ENCODE peak calls at places on chromosomes 11 and 22, in seven cellular contexts. One of them, this sample, is unnamed.

GRCh38 chr11:76901144-76901543 is 40.4 kb downstream of the ACER3 start:
- DNase-seq in HepG2: no peak
- DNase-seq in sigmoid colon: no peak
- DNase-seq in H1: no peak
- DNase-seq in K562: no peak
- DNase-seq in stomach: no peak
- DNase-seq in prostate gland: no peak
- DNase-seq in this sample: no peak

GRCh38 chr11:12712132-12712531 is 37.9 kb downstream of the TEAD1 start:
- DNase-seq in H1: no peak
- DNase-seq in K562: no peak
- DNase-seq in stomach: no peak
- DNase-seq in prostate gland: no peak
- DNase-seq in HepG2: no peak
- DNase-seq in sigmoid colon: no peak
- DNase-seq in this sample: no peak

GRCh38 chr11:33801821-33802413 is 27.6 kb upstream of the FBXO3 start:
- DNase-seq in stomach: no peak
- DNase-seq in K562: no peak
- DNase-seq in prostate gland: no peak
- DNase-seq in sigmoid colon: no peak
- DNase-seq in HepG2: no peak
- DNase-seq in H1: no peak
- DNase-seq in this sample: no peak

GRCh38 chr22:43205748-43206514 is 19.0 kb upstream of the TTLL12 start:
- DNase-seq in sigmoid colon: no peak
- DNase-seq in K562: no peak
- DNase-seq in H1: no peak
- DNase-seq in prostate gland: no peak
- DNase-seq in HepG2: no peak
- DNase-seq in stomach: no peak
- DNase-seq in this sample: no peak

GRCh38 chr11:65500262-65501004 is 1.6 kb downstream of the MALAT1 start:
- DNase-seq in HepG2: no peak
- DNase-seq in H1: no peak
- DNase-seq in prostate gland: no peak
- DNase-seq in stomach: no peak
- DNase-seq in K562: no peak
- DNase-seq in sigmoid colon: peak; percentile 78
- DNase-seq in this sample: peak; percentile 60

GRCh38 chr11:44564653-44565007 is 833 bp upstream of the CD82 start:
- DNase-seq in prostate gland: peak; percentile 92
- DNase-seq in H1: no peak
- DNase-seq in HepG2: no peak
- DNase-seq in stomach: peak; percentile 85
- DNase-seq in sigmoid colon: peak; percentile 94
- DNase-seq in K562: peak; percentile 27
- DNase-seq in this sample: no peak

GRCh38 chr11:113261709-113262475 is 52.5 kb upstream of the TTC12 start:
- DNase-seq in K562: no peak
- DNase-seq in HepG2: no peak
- DNase-seq in stomach: no peak
- DNase-seq in sigmoid colon: no peak
- DNase-seq in prostate gland: no peak
- DNase-seq in H1: no peak
- DNase-seq in this sample: no peak

GRCh38 chr11:73233704-73234402 is 15.8 kb downstream of the P2RY2 start:
- DNase-seq in H1: no peak
- DNase-seq in sigmoid colon: peak; percentile 51
- DNase-seq in HepG2: no peak
- DNase-seq in K562: no peak
- DNase-seq in prostate gland: no peak
- DNase-seq in stomach: no peak
- DNase-seq in this sample: no peak

GRCh38 chr11:1946812-1947480 is at the start of gene MRPL23:
- DNase-seq in H1: no peak
- DNase-seq in HepG2: no peak
- DNase-seq in sigmoid colon: peak; percentile 27
- DNase-seq in stomach: no peak
- DNase-seq in prostate gland: no peak
- DNase-seq in K562: no peak
- DNase-seq in this sample: no peak

GRCh38 chr11:7901319-7901854 is 29.7 kb downstream of the OR10A6 start:
- DNase-seq in sigmoid colon: no peak
- DNase-seq in HepG2: no peak
- DNase-seq in H1: no peak
- DNase-seq in prostate gland: no peak
- DNase-seq in stomach: no peak
- DNase-seq in K562: no peak
- DNase-seq in this sample: no peak

GRCh38 chr11:15988693-15989231 is 367.6 kb downstream of the SOX6 start:
- DNase-seq in stomach: no peak
- DNase-seq in K562: no peak
- DNase-seq in HepG2: no peak
- DNase-seq in H1: peak; percentile 27
- DNase-seq in sigmoid colon: no peak
- DNase-seq in prostate gland: no peak
- DNase-seq in this sample: no peak

GRCh38 chr22:23053912-23054530 is 16.3 kb upstream of the GNAZ start:
- DNase-seq in HepG2: no peak
- DNase-seq in prostate gland: no peak
- DNase-seq in H1: no peak
- DNase-seq in sigmoid colon: no peak
- DNase-seq in K562: no peak
- DNase-seq in stomach: no peak
- DNase-seq in this sample: no peak

GRCh38 chr11:77026743-77027142 is 7.5 kb upstream of the B3GNT6 start:
- DNase-seq in H1: no peak
- DNase-seq in stomach: no peak
- DNase-seq in HepG2: no peak
- DNase-seq in prostate gland: no peak
- DNase-seq in sigmoid colon: no peak
- DNase-seq in K562: no peak
- DNase-seq in this sample: no peak

GRCh38 chr22:49951001-49951677 is 9.4 kb upstream of the PIM3 start:
- DNase-seq in stomach: peak; percentile 99
- DNase-seq in K562: no peak
- DNase-seq in prostate gland: peak; percentile 99
- DNase-seq in sigmoid colon: no peak
- DNase-seq in HepG2: no peak
- DNase-seq in H1: no peak
- DNase-seq in this sample: no peak

GRCh38 chr11:17883946-17884345 is 128.9 kb downstream of the SERGEF start:
- DNase-seq in H1: no peak
- DNase-seq in sigmoid colon: no peak
- DNase-seq in K562: no peak
- DNase-seq in prostate gland: no peak
- DNase-seq in HepG2: no peak
- DNase-seq in stomach: no peak
- DNase-seq in this sample: no peak

GRCh38 chr11:121418625-121419114 is 33.4 kb upstream of the SORL1 start:
- DNase-seq in sigmoid colon: no peak
- DNase-seq in prostate gland: no peak
- DNase-seq in stomach: no peak
- DNase-seq in HepG2: no peak
- DNase-seq in K562: no peak
- DNase-seq in H1: no peak
- DNase-seq in this sample: no peak

GRCh38 chr11:121415861-121416260 is 36.3 kb upstream of the SORL1 start:
- DNase-seq in H1: no peak
- DNase-seq in stomach: no peak
- DNase-seq in HepG2: no peak
- DNase-seq in K562: no peak
- DNase-seq in sigmoid colon: no peak
- DNase-seq in prostate gland: no peak
- DNase-seq in this sample: no peak

GRCh38 chr11:121417607-121418006 is 34.5 kb upstream of the SORL1 start:
- DNase-seq in H1: no peak
- DNase-seq in sigmoid colon: no peak
- DNase-seq in K562: no peak
- DNase-seq in stomach: no peak
- DNase-seq in HepG2: no peak
- DNase-seq in prostate gland: no peak
- DNase-seq in this sample: no peak

GRCh38 chr11:121414141-121414918 is 37.8 kb upstream of the SORL1 start:
- DNase-seq in prostate gland: no peak
- DNase-seq in HepG2: no peak
- DNase-seq in K562: no peak
- DNase-seq in sigmoid colon: no peak
- DNase-seq in H1: no peak
- DNase-seq in stomach: no peak
- DNase-seq in this sample: no peak

GRCh38 chr11:121416909-121417567 is 35.1 kb upstream of the SORL1 start:
- DNase-seq in prostate gland: peak; percentile 91
- DNase-seq in sigmoid colon: peak; percentile 93
- DNase-seq in H1: no peak
- DNase-seq in K562: no peak
- DNase-seq in HepG2: no peak
- DNase-seq in stomach: peak; percentile 92
- DNase-seq in this sample: peak; percentile 13
- TF ChIP-seq POLR2AphosphoS5 in prostate gland: peak; percentile 73
- TF ChIP-seq POLR2AphosphoS5 in sigmoid colon: no peak
- TF ChIP-seq POLR2AphosphoS5 in H1: no peak
- TF ChIP-seq POLR2AphosphoS5 in K562: no peak
- TF ChIP-seq POLR2AphosphoS5 in HepG2: no peak
- TF ChIP-seq POLR2AphosphoS5 in stomach: no peak
- TF ChIP-seq POLR2AphosphoS5 in this sample: no peak

GRCh38 chr11:102662607-102663006 is 37.5 kb upstream of the MMP20 start:
- DNase-seq in prostate gland: no peak
- DNase-seq in stomach: no peak
- DNase-seq in HepG2: no peak
- DNase-seq in H1: no peak
- DNase-seq in K562: no peak
- DNase-seq in sigmoid colon: no peak
- DNase-seq in this sample: no peak

GRCh38 chr11:102664001-102664752 is 39.0 kb upstream of the MMP20 start:
- DNase-seq in sigmoid colon: no peak
- DNase-seq in stomach: no peak
- DNase-seq in H1: no peak
- DNase-seq in HepG2: peak; percentile 7
- DNase-seq in prostate gland: no peak
- DNase-seq in K562: peak; percentile 11
- DNase-seq in this sample: no peak

GRCh38 chr11:102661040-102661439 is 35.9 kb upstream of the MMP20 start:
- DNase-seq in HepG2: no peak
- DNase-seq in H1: no peak
- DNase-seq in K562: no peak
- DNase-seq in prostate gland: no peak
- DNase-seq in sigmoid colon: no peak
- DNase-seq in stomach: no peak
- DNase-seq in this sample: no peak

GRCh38 chr11:102669664-102670063 is 35.9 kb downstream of the MMP27 start:
- DNase-seq in HepG2: no peak
- DNase-seq in H1: no peak
- DNase-seq in K562: no peak
- DNase-seq in prostate gland: no peak
- DNase-seq in stomach: no peak
- DNase-seq in sigmoid colon: no peak
- DNase-seq in this sample: no peak

DNA sequence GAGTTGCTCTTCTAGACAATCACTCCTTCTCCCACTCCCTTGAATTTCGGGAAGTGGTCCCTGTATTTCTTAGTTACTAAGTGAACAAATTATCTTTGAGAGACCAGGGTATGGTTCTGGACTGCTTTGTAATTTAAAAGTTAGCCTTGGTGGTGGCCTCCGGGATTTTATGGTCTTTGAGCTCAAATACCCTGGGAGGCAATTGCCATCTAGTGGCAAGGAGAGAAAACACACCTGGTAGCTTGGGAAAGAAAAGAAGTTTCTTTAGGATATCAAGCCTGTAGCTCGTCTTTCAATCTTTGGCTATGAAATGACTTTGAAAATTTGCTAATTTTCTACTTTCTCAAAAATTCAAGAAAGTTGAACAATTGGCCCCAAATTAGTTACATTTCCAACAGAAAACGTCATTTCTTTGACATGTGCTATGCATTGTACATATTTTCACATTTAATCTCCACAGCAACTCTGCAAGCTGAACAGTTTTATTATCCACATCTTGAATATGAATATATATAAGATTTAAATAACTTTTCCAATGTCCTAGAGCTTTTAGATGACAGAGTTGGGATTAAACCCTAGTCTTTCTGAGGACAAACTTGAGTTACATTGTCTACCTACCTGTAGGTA is 39.1 kb downstream of the MMP27 start:
- DNase-seq in prostate gland: peak; percentile 36
- DNase-seq in sigmoid colon: no peak
- DNase-seq in stomach: no peak
- DNase-seq in H1: no peak
- DNase-seq in HepG2: peak; percentile 46
- DNase-seq in K562: peak; percentile 49
- DNase-seq in this sample: peak; percentile 50
- TF ChIP-seq CTCF in prostate gland: peak; percentile 86
- TF ChIP-seq CTCF in sigmoid colon: peak; percentile 77
- TF ChIP-seq CTCF in stomach: peak; percentile 69
- TF ChIP-seq CTCF in H1: peak; percentile 8
- TF ChIP-seq CTCF in HepG2: peak; percentile 81
- TF ChIP-seq CTCF in K562: peak; percentile 79
- TF ChIP-seq CTCF in this sample: peak; percentile 64

DNA sequence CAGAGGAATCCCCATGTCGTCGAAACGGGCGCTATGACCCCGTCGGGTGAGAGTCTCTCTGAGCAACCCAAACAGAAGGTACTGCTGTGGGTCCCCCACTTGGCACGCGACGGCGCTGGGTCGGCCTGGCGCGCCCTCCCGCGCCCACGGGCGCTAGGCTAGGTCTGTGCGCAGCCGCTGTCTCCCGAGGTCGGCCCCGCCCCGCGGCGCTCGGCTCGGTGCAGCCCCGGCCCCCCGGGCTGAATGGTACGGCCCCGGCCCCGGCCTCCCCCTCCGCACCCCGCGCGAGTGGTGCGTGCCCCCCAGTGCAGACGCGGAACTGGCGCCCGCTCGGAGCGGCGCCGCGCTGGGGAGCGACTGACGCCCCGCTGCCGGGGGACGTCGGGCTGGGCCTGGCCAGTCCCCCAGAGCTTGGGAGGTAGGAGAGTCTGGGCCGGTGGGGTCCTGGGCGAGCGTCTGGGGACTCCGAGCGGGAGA is at the start of gene MADD:
- DNase-seq in H1: no peak
- DNase-seq in HepG2: peak; percentile 65
- DNase-seq in stomach: peak; percentile 89
- DNase-seq in prostate gland: peak; percentile 70
- DNase-seq in sigmoid colon: peak; percentile 94
- DNase-seq in K562: peak; percentile 96
- DNase-seq in this sample: peak; percentile 83
- TF ChIP-seq POLR2AphosphoS5 in H1: no peak
- TF ChIP-seq POLR2AphosphoS5 in HepG2: peak; percentile 77
- TF ChIP-seq POLR2AphosphoS5 in stomach: no peak
- TF ChIP-seq POLR2AphosphoS5 in prostate gland: no peak
- TF ChIP-seq POLR2AphosphoS5 in sigmoid colon: peak; percentile 86
- TF ChIP-seq POLR2AphosphoS5 in K562: peak; percentile 55
- TF ChIP-seq POLR2AphosphoS5 in this sample: peak; percentile 87

GRCh38 chr11:20865161-20865560 is 195.8 kb downstream of the NELL1 start:
- DNase-seq in prostate gland: no peak
- DNase-seq in H1: no peak
- DNase-seq in stomach: no peak
- DNase-seq in K562: no peak
- DNase-seq in sigmoid colon: no peak
- DNase-seq in HepG2: no peak
- DNase-seq in this sample: no peak
- TF ChIP-seq CTCF in prostate gland: no peak
- TF ChIP-seq CTCF in H1: no peak
- TF ChIP-seq CTCF in stomach: no peak
- TF ChIP-seq CTCF in K562: no peak
- TF ChIP-seq CTCF in sigmoid colon: no peak
- TF ChIP-seq CTCF in HepG2: no peak
- TF ChIP-seq CTCF in this sample: no peak

This sample was measured in endothelial cell of umbilical vein.